ENCODE peak calls at places on chromosomes 1 and 21, in seven cellular contexts. A, R, H, G, E, Q and L are unnamed samples.

GRCh38 chr21:14875704-14876364 is 189.0 kb downstream of the NRIP1 start:
- DNase-seq in A (no peak), R (no peak), H (no peak), G (no peak), E (no peak), Q (no peak), L (no peak)

GRCh38 chr21:34367320-34367935 is 3.6 kb downstream of the KCNE2 start:
- DNase-seq in A (peak), R (peak), H (peak), G (no peak), E (peak), Q (peak), L (peak)

GRCh38 chr1:228283043-228283371 is 75.2 kb downstream of the OBSCN start:
- DNase-seq in A (no peak), R (no peak), H (no peak), G (no peak), E (no peak), Q (no peak), L (no peak)

GRCh38 chr1:165910764-165911421 is 83.5 kb downstream of the UCK2 start:
- DNase-seq in A (no peak), R (no peak), H (no peak), G (no peak), E (no peak), Q (peak), L (peak)

GRCh38 chr1:81458186-81458585 is 342.5 kb upstream of the ADGRL2 start:
- DNase-seq in A (no peak), R (no peak), H (no peak), G (no peak), E (no peak), Q (no peak), L (no peak)

GRCh38 chr1:8889925-8890785 is 11.7 kb upstream of the ENO1 start:
- DNase-seq in A (peak), R (no peak), H (peak), G (peak), E (no peak), Q (peak), L (peak)

GRCh38 chr1:8381618-8382017 is 63.7 kb downstream of the SLC45A1 start:
- DNase-seq in A (no peak), R (no peak), H (no peak), G (no peak), E (no peak), Q (no peak), L (peak)

GRCh38 chr1:244214009-244214967 is 163.2 kb downstream of the ZBTB18 start:
- DNase-seq in A (no peak), R (no peak), H (no peak), G (no peak), E (no peak), Q (peak), L (peak)

GRCh38 chr21:43312751-43313169 is 114.2 kb downstream of the SIK1 start:
- DNase-seq in A (no peak), R (no peak), H (no peak), G (no peak), E (peak), Q (peak), L (no peak)

GRCh38 chr1:231045318-231045717 is 5.3 kb upstream of the FAM89A start:
- DNase-seq in A (no peak), R (no peak), H (no peak), G (no peak), E (no peak), Q (no peak), L (no peak)

GRCh38 chr1:32215629-32216505 is 6.3 kb downstream of the TMEM234 start:
- DNase-seq in A (no peak), R (peak), H (no peak), G (no peak), E (peak), Q (peak), L (peak)

GRCh38 chr1:108114026-108114599 is 86.0 kb downstream of the SLC25A24 start:
- DNase-seq in A (no peak), R (no peak), H (no peak), G (no peak), E (no peak), Q (no peak), L (no peak)

GRCh38 chr21:18170221-18170620 is 74.4 kb upstream of the CHODL start:
- DNase-seq in A (no peak), R (no peak), H (no peak), G (no peak), E (no peak), Q (no peak), L (no peak)

GRCh38 chr1:228404107-228404720 is 2.4 kb downstream of the TRIM11 start:
- DNase-seq in A (peak), R (no peak), H (no peak), G (no peak), E (no peak), Q (no peak), L (no peak)

GRCh38 chr1:43786975-43787374 is 79.6 kb downstream of the ST3GAL3 start:
- DNase-seq in A (no peak), R (no peak), H (no peak), G (no peak), E (no peak), Q (peak), L (peak)

GRCh38 chr1:223248787-223249175 is 105.7 kb upstream of the TLR5 start:
- DNase-seq in A (no peak), R (peak), H (no peak), G (no peak), E (no peak), Q (no peak), L (no peak)

GRCh38 chr1:86409416-86410021 is 13.4 kb upstream of the ODF2L start:
- DNase-seq in A (no peak), R (no peak), H (no peak), G (no peak), E (no peak), Q (no peak), L (peak)